ENCODE peak calls at places on chromosomes 16 and 17, in nine cellular contexts. X is adrenal gland; A is retinal pigment epithelial cell; F is ovary; K is right atrium auricular region; S is kidney epithelial cell; B is A673; P is neural crest cell; Y is CD4-positive, alpha-beta T cell. U is an unnamed sample.
A peak's percentile ranks its signal among the peaks of the same experiment; 100 is the strongest.

GRCh38 chr17:2692781-2693135 is 18.8 kb downstream of the CLUH start:
- DNase-seq in S (no peak), K (no peak), B (no peak), A (no peak), Y (no peak), P (no peak), X (no peak), F (no peak), U (no peak)

GRCh38 chr16:1745900-1746692 is 25.2 kb downstream of the NME3 start:
- DNase-seq in S (no peak), P (no peak), Y (no peak), B (peak; percentile 38), K (no peak), F (no peak), X (no peak), A (peak; percentile 37), U (peak; percentile 90)

GRCh38 chr16:54935411-54936085 is 4.9 kb downstream of the IRX5 start:
- DNase-seq in S (no peak), A (no peak), K (no peak), P (no peak), F (no peak), B (no peak), X (no peak), Y (no peak), U (no peak)

GRCh38 chr17:66491213-66491612 is 188.8 kb downstream of the PRKCA start:
- DNase-seq in A (no peak), K (no peak), X (no peak), F (no peak), Y (no peak), S (no peak), P (no peak), B (peak; percentile 44), U (no peak)

GRCh38 chr17:57995076-57995956 is 7.3 kb upstream of the VEZF1 start:
- DNase-seq in S (no peak), Y (peak; percentile 31), B (peak; percentile 88), A (peak; percentile 54), X (peak; percentile 76), F (peak; percentile 31), K (peak; percentile 79), P (peak; percentile 45), U (peak; percentile 70)

GRCh38 chr16:32116080-32116479 is 137.0 kb upstream of the TP53TG3D start:
- DNase-seq in B (no peak), K (no peak), X (no peak), S (no peak), Y (no peak), P (no peak), F (no peak), A (no peak), U (no peak)

GRCh38 chr17:13537211-13537610 is 64.5 kb downstream of the HS3ST3A1 start:
- DNase-seq in F (no peak), X (no peak), P (no peak), B (no peak), S (no peak), Y (no peak), K (no peak), A (no peak), U (no peak)

GRCh38 chr17:56322991-56323390 is 169.7 kb downstream of the ANKFN1 start:
- DNase-seq in K (no peak), P (no peak), A (no peak), X (no peak), Y (no peak), F (no peak), S (no peak), B (no peak), U (no peak)

GRCh38 chr17:77528516-77529327 is 388.0 kb downstream of the SEC14L1 start:
- DNase-seq in Y (peak; percentile 10), K (no peak), X (no peak), S (no peak), A (no peak), F (no peak), P (peak; percentile 67), B (peak; percentile 83), U (no peak)

GRCh38 chr16:23434380-23434779 is 18.6 kb downstream of the COG7 start:
- DNase-seq in S (no peak), A (peak; percentile 23), P (peak; percentile 26), Y (no peak), K (no peak), X (no peak), B (peak; percentile 85), F (no peak), U (peak; percentile 64)

GRCh38 chr17:58322581-58323419 is 5.8 kb downstream of the TSPOAP1 start:
- DNase-seq in B (no peak), S (no peak), P (no peak), K (no peak), F (no peak), A (no peak), X (no peak), Y (no peak), U (no peak)

GRCh38 chr16:20901441-20902112 is 1.0 kb downstream of the LYRM1 start:
- DNase-seq in B (peak; percentile 26), A (no peak), F (peak; percentile 65), P (peak; percentile 16), Y (no peak), S (no peak), K (peak; percentile 71), X (peak; percentile 66), U (no peak)

GRCh38 chr17:44565866-44566443 is 8.7 kb downstream of the FZD2 start:
- DNase-seq in Y (no peak), A (no peak), S (no peak), K (no peak), F (no peak), B (no peak), X (no peak), P (no peak), U (no peak)

GRCh38 chr16:88430185-88430523 is 22.9 kb upstream of the ZFPM1 start:
- DNase-seq in F (no peak), B (no peak), K (no peak), Y (no peak), X (no peak), A (no peak), P (no peak), S (no peak), U (no peak)

GRCh38 chr17:38558751-38559024 is 47.1 kb downstream of the SRCIN1 start:
- DNase-seq in P (no peak), S (no peak), A (no peak), K (no peak), F (no peak), X (no peak), Y (no peak), B (no peak), U (no peak)

GRCh38 chr16:84284168-84284722 is 10.4 kb upstream of the WFDC1 start:
- DNase-seq in P (peak; percentile 56), S (no peak), A (no peak), K (peak; percentile 80), F (peak; percentile 83), B (no peak), Y (no peak), X (peak; percentile 65), U (no peak)

GRCh38 chr17:80923211-80924110 is 68.2 kb upstream of the CHMP6 start:
- DNase-seq in B (no peak), A (no peak), K (no peak), Y (no peak), P (no peak), X (no peak), S (no peak), F (no peak), U (no peak)

DNA sequence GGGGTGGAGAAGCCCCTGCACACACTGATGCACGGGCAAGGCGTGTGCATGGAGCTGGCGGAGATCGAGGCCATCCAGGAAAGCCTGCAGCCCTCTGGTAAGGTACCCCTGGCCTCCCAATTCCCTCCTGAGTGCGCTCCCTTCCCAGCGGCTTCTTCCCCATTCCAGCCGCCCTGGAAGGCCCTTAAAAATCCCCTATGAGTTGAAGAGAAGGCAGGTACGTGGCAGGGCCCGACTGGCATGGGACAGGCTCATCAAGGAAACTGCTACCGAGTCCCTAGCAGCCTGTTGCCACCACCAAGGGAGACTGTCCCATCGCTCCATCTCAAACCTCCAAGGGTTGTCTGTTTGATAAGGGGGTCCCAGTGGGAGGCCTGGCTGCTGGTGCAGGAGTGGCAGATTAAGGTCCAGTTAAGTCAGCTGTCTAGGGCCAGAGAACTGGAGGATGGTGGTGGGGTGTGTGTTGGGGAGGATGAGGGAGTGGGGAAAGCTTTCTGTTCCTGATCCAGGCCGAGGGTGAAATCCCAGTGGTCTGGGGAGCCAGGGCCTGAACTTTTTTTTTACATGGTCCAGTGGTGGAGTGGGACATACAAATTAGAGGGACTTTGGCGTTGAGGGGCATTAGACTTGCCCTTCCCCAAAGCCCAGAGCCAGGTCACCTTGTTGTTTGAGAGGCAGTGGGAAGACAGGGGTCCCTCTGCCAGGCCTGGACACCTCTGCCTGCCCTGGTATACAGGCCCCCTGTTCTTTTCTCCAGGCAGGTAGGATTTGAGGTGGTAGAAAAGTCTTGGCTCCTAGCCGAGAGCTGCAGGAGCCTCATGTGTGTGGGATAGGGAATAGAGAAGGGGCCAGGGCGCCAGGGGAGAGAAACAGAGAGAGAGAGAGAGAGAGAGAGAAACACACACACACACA is 994 bp downstream of the IGFBP4 start:
- DNase-seq in P (no peak), X (no peak), A (no peak), S (no peak), K (no peak), Y (no peak), F (peak; percentile 53), B (no peak), U (no peak)
- TF ChIP-seq CTCF in P (no peak), X (no peak), A (no peak), S (no peak), K (no peak), Y (no peak), F (no peak), B (no peak), U (no peak)

GRCh38 chr17:72479113-72479512 is 358.3 kb downstream of the SOX9 start:
- DNase-seq in X (no peak), B (no peak), A (no peak), P (no peak), S (no peak), F (no peak), K (no peak), Y (no peak), U (no peak)
- TF ChIP-seq CTCF in X (no peak), B (no peak), A (peak; percentile 30), P (no peak), S (no peak), F (no peak), K (no peak), Y (no peak), U (peak; percentile 3)

GRCh38 chr16:30650369-30651123 is at the start of gene PRR14:
- DNase-seq in K (peak; percentile 100), S (peak; percentile 95), A (peak; percentile 97), X (peak; percentile 100), P (peak; percentile 96), F (peak; percentile 100), Y (peak; percentile 97), B (peak; percentile 100), U (peak; percentile 99)
- TF ChIP-seq CTCF in K (no peak), S (peak; percentile 4), A (no peak), X (peak; percentile 65), P (peak; percentile 23), F (peak; percentile 80), Y (no peak), B (no peak), U (peak; percentile 8)

GRCh38 chr17:16415031-16415924 is at the start of gene TRPV2:
- DNase-seq in K (no peak), X (no peak), P (no peak), F (peak; percentile 59), S (no peak), Y (peak; percentile 44), B (no peak), A (no peak), U (no peak)
- TF ChIP-seq CTCF in K (peak; percentile 16), X (peak; percentile 37), P (no peak), F (no peak), S (peak; percentile 32), Y (peak; percentile 55), B (peak; percentile 41), A (peak; percentile 48), U (peak; percentile 24)

U was measured in astrocyte of the cerebellum.